ENCODE peak calls at places on chromosomes 13 and 19, in seven cellular contexts. L is Peyer's patch, O is PC-9, D is kidney, X is thoracic aorta, I is cardiac muscle cell, S is GM23338. Z is an unnamed sample.

GRCh38 chr19:40691421-40692211 is 1.2 kb upstream of the NUMBL start:
- DNase-seq in L (no peak), O (no peak), D (peak), X (no peak), I (no peak), S (peak), Z (no peak)

GRCh38 chr19:54189020-54189667 is at the start of gene MBOAT7:
- DNase-seq in L (no peak), O (no peak), D (no peak), X (no peak), I (no peak), S (no peak), Z (no peak)

GRCh38 chr13:27200413-27201066 is 28.9 kb upstream of the USP12 start:
- DNase-seq in L (no peak), O (no peak), D (no peak), X (no peak), I (no peak), S (no peak), Z (no peak)

GRCh38 chr13:72514141-72514540 is 213.3 kb downstream of the MZT1 start:
- DNase-seq in L (no peak), O (no peak), D (no peak), X (no peak), I (no peak), S (no peak), Z (no peak)

GRCh38 chr19:42352216-42352892 is 26.9 kb downstream of the MEGF8 start:
- DNase-seq in L (no peak), O (no peak), D (no peak), X (no peak), I (no peak), S (peak), Z (no peak)

GRCh38 chr13:26660761-26661160 is 99.8 kb downstream of the GPR12 start:
- DNase-seq in L (no peak), O (no peak), D (no peak), X (no peak), I (no peak), S (no peak), Z (no peak)

GRCh38 chr19:18393836-18394235 is 3.6 kb downstream of the LRRC25 start:
- DNase-seq in L (no peak), O (no peak), D (no peak), X (no peak), I (no peak), S (no peak), Z (no peak)

GRCh38 chr19:40191836-40192646 is 815 bp downstream of the MAP3K10 start:
- DNase-seq in L (peak), O (peak), D (peak), X (no peak), I (peak), S (peak), Z (no peak)

GRCh38 chr13:79194272-79194671 is 211.8 kb downstream of the RBM26 start:
- DNase-seq in L (peak), O (no peak), D (no peak), X (no peak), I (no peak), S (no peak), Z (no peak)

GRCh38 chr19:38655148-38655824 is 7.8 kb downstream of the ACTN4 start:
- DNase-seq in L (no peak), O (no peak), D (no peak), X (no peak), I (no peak), S (no peak), Z (no peak)

GRCh38 chr19:31332096-31332495 is 17.1 kb downstream of the TSHZ3 start:
- DNase-seq in L (no peak), O (no peak), D (no peak), X (no peak), I (no peak), S (no peak), Z (no peak)

GRCh38 chr13:64052526-64052925 is 2636.9 kb upstream of the PCDH20 start:
- DNase-seq in L (no peak), O (no peak), D (no peak), X (no peak), I (no peak), S (no peak), Z (no peak)

GRCh38 chr13:72205773-72206172 is 338.8 kb upstream of the DACH1 start:
- DNase-seq in L (no peak), O (peak), D (no peak), X (no peak), I (no peak), S (no peak), Z (no peak)

GRCh38 chr13:38346764-38347163 is 2.9 kb upstream of the UFM1 start:
- DNase-seq in L (no peak), O (no peak), D (no peak), X (no peak), I (no peak), S (peak), Z (no peak)

GRCh38 chr19:611506-611869 is 21.8 kb downstream of the HCN2 start:
- DNase-seq in L (no peak), O (no peak), D (no peak), X (no peak), I (no peak), S (no peak), Z (peak)

GRCh38 chr19:56119585-56119978 is 1.5 kb downstream of the ZNF787 start:
- DNase-seq in L (peak), O (peak), D (no peak), X (no peak), I (no peak), S (no peak), Z (no peak)

GRCh38 chr19:46229442-46229841 is at the start of gene IGFL1:
- DNase-seq in L (no peak), O (no peak), D (no peak), X (no peak), I (no peak), S (no peak), Z (no peak)

GRCh38 chr13:35309711-35310110 is 166.8 kb downstream of the MAB21L1 start:
- DNase-seq in L (no peak), O (no peak), D (no peak), X (no peak), I (no peak), S (no peak), Z (no peak)

GRCh38 chr19:6023936-6024335 is 46.0 kb upstream of the RANBP3 start:
- DNase-seq in L (no peak), O (no peak), D (peak), X (no peak), I (no peak), S (no peak), Z (no peak)

GRCh38 chr13:112893570-112894422 is 75.2 kb upstream of the MCF2L start:
- DNase-seq in L (peak), O (peak), D (peak), X (no peak), I (peak), S (peak), Z (no peak)

GRCh38 chr13:79407349-79407979 is 1.4 kb upstream of the RBM26 start:
- DNase-seq in L (no peak), O (no peak), D (no peak), X (no peak), I (no peak), S (no peak), Z (no peak)

GRCh38 chr13:98195054-98195791 is 18.2 kb upstream of the RNF113B start:
- DNase-seq in L (no peak), O (no peak), D (no peak), X (no peak), I (no peak), S (no peak), Z (no peak)

GRCh38 chr13:98792784-98793183 is 40.3 kb upstream of the SLC15A1 start:
- DNase-seq in L (no peak), O (no peak), D (no peak), X (no peak), I (no peak), S (no peak), Z (no peak)

GRCh38 chr19:52646571-52647222 is 8.5 kb upstream of the ZNF83 start:
- DNase-seq in L (no peak), O (no peak), D (no peak), X (no peak), I (no peak), S (no peak), Z (no peak)

GRCh38 chr13:40409278-40409677 is 257.2 kb downstream of the FOXO1 start:
- DNase-seq in L (no peak), O (no peak), D (no peak), X (no peak), I (no peak), S (no peak), Z (no peak)

GRCh38 chr19:13033244-13033643 is 38.0 kb downstream of the NFIX start:
- DNase-seq in L (no peak), O (no peak), D (no peak), X (no peak), I (no peak), S (no peak), Z (no peak)

GRCh38 chr19:19820774-19821315 is 705 bp downstream of the ZNF506 start:
- DNase-seq in L (no peak), O (no peak), D (no peak), X (no peak), I (peak), S (no peak), Z (no peak)

GRCh38 chr13:42393573-42394360 is 121.8 kb downstream of the AKAP11 start:
- DNase-seq in L (no peak), O (no peak), D (no peak), X (no peak), I (no peak), S (no peak), Z (no peak)

GRCh38 chr13:18991054-18991453 is 190.6 kb downstream of the TUBA3C start:
- DNase-seq in L (no peak), O (no peak), D (no peak), X (no peak), I (no peak), S (no peak), Z (no peak)

GRCh38 chr13:76210262-76210661 is 574.1 kb downstream of the LMO7 start:
- DNase-seq in L (no peak), O (no peak), D (no peak), X (no peak), I (peak), S (no peak), Z (no peak)

GRCh38 chr13:109348514-109349340 is 437.7 kb downstream of the IRS2 start:
- DNase-seq in L (no peak), O (no peak), D (no peak), X (no peak), I (no peak), S (no peak), Z (no peak)

GRCh38 chr13:97192166-97192565 is 30.0 kb upstream of the MBNL2 start:
- DNase-seq in L (no peak), O (peak), D (no peak), X (no peak), I (no peak), S (no peak), Z (no peak)

DNA sequence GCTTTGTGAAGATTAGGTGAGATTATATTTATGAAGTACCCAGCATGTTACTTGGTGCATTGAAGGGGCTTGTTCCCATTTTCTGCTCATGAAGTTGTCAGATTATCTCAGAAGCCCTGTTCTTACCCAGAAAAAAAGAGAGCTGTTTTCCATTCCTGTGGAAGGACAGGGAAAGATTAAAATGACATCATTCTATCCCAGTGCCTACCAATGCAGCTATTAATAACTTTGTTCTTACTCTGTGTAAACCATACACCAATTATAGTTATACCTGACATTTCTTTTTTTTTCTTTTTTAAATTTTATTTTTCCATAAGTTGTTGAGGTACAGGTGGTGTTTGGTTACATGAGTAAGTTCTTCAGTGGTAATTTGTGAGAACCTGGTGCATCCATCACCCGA is 18.6 kb downstream of the ZNF507 start:
- DNase-seq in L (no peak), O (no peak), D (no peak), X (no peak), I (no peak), S (no peak), Z (no peak)
- H3K27ac ChIP-seq in L (no peak), O (no peak), D (no peak), X (peak), I (peak), S (no peak), Z (no peak)

DNA sequence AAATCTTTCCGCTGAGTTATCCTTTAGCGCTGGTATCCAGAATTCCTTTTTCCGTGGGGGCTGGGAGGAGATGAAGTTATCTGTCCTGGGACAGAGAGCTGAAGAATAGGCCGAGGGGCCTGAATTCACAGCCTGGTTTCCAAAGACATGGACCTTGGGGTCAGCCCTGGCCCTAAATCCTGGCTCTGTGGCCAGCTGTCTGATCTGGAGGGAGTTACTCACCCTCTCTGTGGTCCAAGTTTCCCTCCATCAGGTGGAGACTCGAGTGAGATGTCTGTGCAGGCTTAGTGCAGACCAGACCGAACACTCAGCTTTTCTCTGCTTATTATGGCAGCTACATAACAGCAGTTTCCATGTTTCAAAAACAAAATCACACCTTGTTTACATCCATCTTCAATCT is 59.6 kb downstream of the CDADC1 start:
- DNase-seq in L (no peak), O (no peak), D (no peak), X (no peak), I (no peak), S (no peak), Z (no peak)
- H3K27ac ChIP-seq in L (peak), O (no peak), D (no peak), X (peak), I (no peak), S (no peak), Z (no peak)

DNA sequence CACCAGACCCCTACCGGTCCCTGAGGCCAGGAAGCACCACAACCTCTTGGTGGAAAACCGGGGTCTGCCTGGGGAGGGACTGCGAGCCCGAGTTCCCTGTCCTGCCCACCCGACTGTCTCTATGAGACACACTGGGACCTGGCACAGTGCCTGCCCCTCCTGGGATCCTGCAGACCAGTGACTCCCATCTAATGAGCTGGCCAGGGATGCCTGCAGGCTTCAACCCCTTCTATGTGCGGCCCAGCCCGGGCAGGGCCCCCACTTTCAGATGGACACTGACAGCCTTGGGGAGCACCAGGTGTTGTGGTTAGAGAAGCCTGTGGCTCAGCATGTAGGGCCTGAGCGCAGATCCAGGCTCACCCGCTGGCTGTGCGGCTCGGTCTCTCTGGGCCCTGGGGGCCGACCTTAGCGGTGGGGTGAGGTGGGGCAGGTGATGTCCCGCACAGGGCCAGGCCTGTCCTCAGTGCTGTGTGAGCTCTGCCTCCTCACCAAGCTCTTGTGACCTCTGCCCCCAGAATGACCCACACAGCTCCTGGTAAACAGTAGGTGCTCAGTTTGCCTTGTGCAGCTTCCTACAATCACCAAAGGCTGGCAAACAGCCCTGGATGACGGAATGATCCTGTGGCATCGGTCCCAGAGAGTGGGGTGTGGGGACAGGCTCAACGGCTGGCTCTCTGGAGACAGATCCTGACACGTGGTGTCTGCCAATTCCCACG is 17.9 kb upstream of the CACTIN start:
- DNase-seq in L (no peak), O (no peak), D (no peak), X (no peak), I (no peak), S (no peak), Z (no peak)
- H3K27ac ChIP-seq in L (no peak), O (no peak), D (no peak), X (no peak), I (no peak), S (no peak), Z (no peak)

DNA sequence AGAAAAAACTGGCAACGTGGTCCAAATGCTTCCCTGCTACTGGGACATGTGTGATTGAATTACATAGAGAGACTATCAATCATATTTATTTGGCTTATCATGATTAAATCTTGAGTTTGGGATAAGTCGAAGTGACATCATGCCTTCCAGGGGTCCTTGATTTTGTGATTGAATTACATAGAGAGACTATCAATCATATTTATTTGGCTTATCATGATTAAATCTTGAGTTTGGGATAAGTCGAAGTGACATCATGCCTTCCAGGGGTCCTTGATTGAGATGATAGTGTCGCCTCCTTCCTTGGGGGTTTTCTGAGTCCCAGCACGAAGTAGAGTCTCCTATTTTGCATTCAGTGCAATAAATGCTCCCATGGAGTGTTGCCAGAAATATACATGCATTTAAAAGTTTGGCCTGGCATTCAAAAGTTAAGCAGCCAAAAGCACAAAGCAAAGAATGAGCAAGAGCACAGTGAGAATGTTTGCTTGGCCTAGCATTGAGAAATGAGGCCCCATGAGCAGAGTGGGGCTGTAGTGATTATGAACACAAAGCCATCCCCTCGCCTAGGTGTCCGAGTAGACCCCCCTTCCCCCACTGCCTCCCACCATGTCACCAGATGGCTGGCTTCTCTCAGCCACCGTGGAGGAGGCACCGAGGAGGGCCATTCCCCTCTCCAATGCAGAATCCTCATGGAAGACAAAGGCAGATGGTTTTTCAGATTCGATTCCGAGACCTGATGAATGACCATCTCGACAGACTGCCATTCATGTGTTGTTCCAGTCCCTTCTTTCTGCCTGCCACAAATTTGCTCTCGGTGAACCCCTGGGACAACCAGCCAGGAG is 58.7 kb upstream of the UBL3 start:
- DNase-seq in L (no peak), O (no peak), D (no peak), X (no peak), I (no peak), S (no peak), Z (no peak)
- H3K27ac ChIP-seq in L (no peak), O (no peak), D (no peak), X (no peak), I (no peak), S (no peak), Z (no peak)

DNA sequence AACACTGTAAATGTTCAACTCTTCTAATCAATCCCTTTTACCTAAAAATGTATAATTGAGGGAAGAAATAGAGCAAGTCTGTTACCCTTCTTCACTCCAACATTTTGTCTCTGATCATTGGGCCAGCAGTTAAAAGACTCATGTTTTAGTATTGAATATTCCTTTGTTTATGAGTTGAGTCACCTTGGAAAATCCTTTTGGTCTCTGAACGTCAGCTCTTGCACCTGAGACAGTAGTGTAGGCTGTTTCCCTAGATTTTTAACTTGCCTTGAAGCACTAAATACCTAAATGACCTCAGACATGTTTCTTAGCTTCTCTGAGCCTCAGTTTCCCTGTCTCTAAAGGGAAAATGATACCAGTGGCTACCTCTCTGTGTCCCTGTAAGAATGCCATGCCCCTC is 184.2 kb downstream of the RFC3 start:
- DNase-seq in L (no peak), O (no peak), D (no peak), X (no peak), I (no peak), S (no peak), Z (no peak)
- H3K27ac ChIP-seq in L (no peak), O (no peak), D (no peak), X (no peak), I (no peak), S (no peak), Z (no peak)

GRCh38 chr13:47121092-47121763 is 224.4 kb upstream of the HTR2A start:
- DNase-seq in L (no peak), O (no peak), D (no peak), X (no peak), I (no peak), S (no peak), Z (no peak)
- H3K27ac ChIP-seq in L (no peak), O (no peak), D (no peak), X (no peak), I (no peak), S (no peak), Z (no peak)

GRCh38 chr13:22077205-22077683 is 406.4 kb downstream of the FGF9 start:
- DNase-seq in L (no peak), O (no peak), D (no peak), X (no peak), I (no peak), S (no peak), Z (no peak)
- H3K27ac ChIP-seq in L (no peak), O (no peak), D (no peak), X (no peak), I (no peak), S (no peak), Z (no peak)

GRCh38 chr19:17183271-17183757 is 31.8 kb upstream of the USE1 start:
- DNase-seq in L (no peak), O (no peak), D (no peak), X (no peak), I (no peak), S (peak), Z (no peak)
- H3K27ac ChIP-seq in L (no peak), O (no peak), D (no peak), X (no peak), I (no peak), S (no peak), Z (no peak)

GRCh38 chr13:32282096-32282711 is 33.0 kb downstream of the ZAR1L start:
- DNase-seq in L (no peak), O (no peak), D (no peak), X (no peak), I (peak), S (no peak), Z (no peak)

GRCh38 chr13:32281083-32281482 is 34.1 kb downstream of the ZAR1L start:
- DNase-seq in L (no peak), O (no peak), D (no peak), X (no peak), I (no peak), S (no peak), Z (no peak)

GRCh38 chr13:32284927-32285632 is 30.1 kb downstream of the ZAR1L start:
- DNase-seq in L (no peak), O (peak), D (no peak), X (no peak), I (peak), S (no peak), Z (no peak)

DNA sequence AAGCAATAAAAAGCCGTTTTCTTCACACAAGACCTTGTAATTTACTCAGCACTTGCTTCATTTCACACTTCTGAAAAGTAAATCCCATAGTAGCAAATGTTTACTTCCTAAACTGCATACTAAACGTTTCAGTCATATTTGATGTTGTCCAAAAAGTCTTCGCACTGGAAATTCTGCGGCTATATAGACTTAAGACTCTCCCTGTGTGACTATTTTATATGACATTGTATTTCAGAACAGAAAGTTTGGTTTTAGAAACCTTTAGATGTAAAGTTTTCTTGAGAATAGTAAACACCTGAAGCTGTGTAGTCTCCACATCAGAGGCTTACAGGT is 29.6 kb downstream of the ZAR1L start:
- DNase-seq in L (no peak), O (no peak), D (no peak), X (no peak), I (no peak), S (no peak), Z (no peak)
- H3K27ac ChIP-seq in L (no peak), O (no peak), D (no peak), X (peak), I (peak), S (no peak), Z (no peak)